ENCODE peak calls at places on chromosomes 6 and 20, in seven cellular contexts. H is cardiac muscle cell, O is OCI-LY7, D is kidney epithelial cell, P is mucosa of descending colon, V is MM.1S, G is NB4. N is an unnamed sample.

GRCh38 chr6:41630946-41631345 is 7.3 kb upstream of the MDFI start:
- DNase-seq in H (no peak), O (no peak), D (no peak), P (no peak), V (no peak), G (no peak), N (no peak)

GRCh38 chr20:30985386-30985785 is 272.1 kb upstream of the DEFB115 start:
- DNase-seq in H (no peak), O (no peak), D (no peak), P (no peak), V (no peak), G (no peak), N (no peak)

GRCh38 chr6:106903299-106903698 is 71.2 kb downstream of the CD24 start:
- DNase-seq in H (no peak), O (no peak), D (no peak), P (no peak), V (no peak), G (no peak), N (no peak)

GRCh38 chr6:144500886-144501285 is 215.8 kb downstream of the UTRN start:
- DNase-seq in H (peak), O (no peak), D (no peak), P (no peak), V (no peak), G (no peak), N (no peak)

GRCh38 chr20:44745560-44746366 is at the start of gene KCNK15:
- DNase-seq in H (peak), O (no peak), D (no peak), P (no peak), V (no peak), G (no peak), N (no peak)

GRCh38 chr6:134063121-134063965 is 10.9 kb upstream of the SLC2A12 start:
- DNase-seq in H (no peak), O (no peak), D (no peak), P (no peak), V (no peak), G (no peak), N (no peak)

GRCh38 chr6:154951400-154952200 is 43.5 kb upstream of the TIAM2 start:
- DNase-seq in H (no peak), O (peak), D (no peak), P (no peak), V (no peak), G (no peak), N (no peak)

GRCh38 chr20:5886788-5887187 is 63.5 kb downstream of the TRMT6 start:
- DNase-seq in H (peak), O (no peak), D (no peak), P (no peak), V (no peak), G (no peak), N (no peak)

GRCh38 chr6:157534134-157534871 is 153.3 kb downstream of the ZDHHC14 start:
- DNase-seq in H (no peak), O (no peak), D (no peak), P (no peak), V (no peak), G (no peak), N (no peak)

GRCh38 chr6:167827588-167828324 is 1.0 kb downstream of the AFDN start:
- DNase-seq in H (peak), O (peak), D (no peak), P (peak), V (peak), G (no peak), N (no peak)

GRCh38 chr6:160260283-160261119 is 1.9 kb upstream of the SLC22A2 start:
- DNase-seq in H (no peak), O (no peak), D (no peak), P (no peak), V (no peak), G (no peak), N (no peak)

GRCh38 chr6:134169881-134170486 is 117.6 kb upstream of the SLC2A12 start:
- DNase-seq in H (peak), O (no peak), D (no peak), P (no peak), V (no peak), G (no peak), N (no peak)

GRCh38 chr20:61940976-61941720 is 124.5 kb downstream of the TAF4 start:
- DNase-seq in H (no peak), O (no peak), D (no peak), P (no peak), V (no peak), G (no peak), N (no peak)

GRCh38 chr20:5160882-5161281 is 34.1 kb downstream of the CDS2 start:
- DNase-seq in H (no peak), O (no peak), D (no peak), P (no peak), V (peak), G (peak), N (no peak)

GRCh38 chr6:169075211-169075621 is 178.4 kb downstream of the THBS2 start:
- DNase-seq in H (peak), O (no peak), D (no peak), P (peak), V (no peak), G (peak), N (no peak)

GRCh38 chr6:129402244-129402643 is 307.7 kb downstream of the ARHGAP18 start:
- DNase-seq in H (no peak), O (no peak), D (no peak), P (no peak), V (no peak), G (no peak), N (no peak)

GRCh38 chr6:113049190-113049589 is 702.1 kb downstream of the RFPL4B start:
- DNase-seq in H (no peak), O (no peak), D (no peak), P (no peak), V (no peak), G (no peak), N (no peak)

GRCh38 chr6:113048741-113049140 is 701.6 kb downstream of the RFPL4B start:
- DNase-seq in H (no peak), O (no peak), D (no peak), P (no peak), V (no peak), G (no peak), N (no peak)

GRCh38 chr6:113050010-113050893 is 703.1 kb downstream of the RFPL4B start:
- DNase-seq in H (peak), O (no peak), D (no peak), P (no peak), V (peak), G (no peak), N (no peak)

GRCh38 chr6:113047932-113048331 is 700.8 kb downstream of the RFPL4B start:
- DNase-seq in H (no peak), O (no peak), D (no peak), P (no peak), V (no peak), G (no peak), N (no peak)

GRCh38 chr6:113047148-113047547 is 700.0 kb downstream of the RFPL4B start:
- DNase-seq in H (no peak), O (no peak), D (no peak), P (no peak), V (no peak), G (no peak), N (no peak)
- TF ChIP-seq CTCF in H (no peak), O (no peak), D (no peak), P (no peak), V (no peak), G (no peak), N (no peak)

GRCh38 chr20:62953167-62953838 is 794 bp downstream of the SLC17A9 start:
- DNase-seq in H (no peak), O (no peak), D (no peak), P (no peak), V (no peak), G (peak), N (no peak)

GRCh38 chr20:62951896-62952372 is 575 bp upstream of the SLC17A9 start:
- DNase-seq in H (no peak), O (no peak), D (no peak), P (no peak), V (no peak), G (no peak), N (no peak)

GRCh38 chr20:62953839-62954703 is 1.6 kb downstream of the SLC17A9 start:
- DNase-seq in H (peak), O (peak), D (no peak), P (peak), V (peak), G (peak), N (peak)

GRCh38 chr20:62951143-62951895 is 1.2 kb upstream of the SLC17A9 start:
- DNase-seq in H (no peak), O (no peak), D (no peak), P (no peak), V (no peak), G (no peak), N (no peak)

GRCh38 chr20:62952373-62953166 is at the start of gene SLC17A9:
- DNase-seq in H (peak), O (no peak), D (no peak), P (peak), V (peak), G (peak), N (peak)
- H3K4me3 ChIP-seq in H (no peak), O (peak), D (peak), P (no peak), V (peak), G (peak), N (peak)

GRCh38 chr20:34874094-34874654 is 1.5 kb upstream of the GGT7 start:
- DNase-seq in H (peak), O (peak), D (peak), P (peak), V (peak), G (peak), N (peak)
- TF ChIP-seq CTCF in H (peak), O (peak), D (peak), P (peak), V (peak), G (peak), N (peak)

GRCh38 chr6:27604986-27605385 is 132.1 kb upstream of the ZNF184 start:
- DNase-seq in H (peak), O (no peak), D (no peak), P (no peak), V (no peak), G (no peak), N (no peak)
- H3K4me3 ChIP-seq in H (peak), O (no peak), D (peak), P (no peak), V (no peak), G (no peak), N (peak)